ENCODE peak calls at places on chromosomes 3 and 15, in nine cellular contexts. M is fibroblast of the conjunctiva; W is osteocyte; A is stimulated activated CD8-positive, alpha-beta memory T cell treated with anti-CD3 and anti-CD28 coated beads, Interleukin-7, amount 100 ng/mL, for 4 hours; C is activated effector memory CD4-positive, alpha-beta T cell treated with Interleukin-2 at 50 U/mL for 16 hours; T is A549; E is upper lobe of right lung; H is ELR; S is NCI-H2171 treated with DMSO at 0.1 percent for 48 hours. Q is an unnamed sample.
A peak's percentile ranks its signal among the peaks of the same experiment; 100 is the strongest.

GRCh38 chr3:133393691-133394474 is 6.0 kb upstream of the BFSP2 start:
- DNase-seq in E (no peak), H (no peak), A (no peak), C (no peak), T (no peak), W (no peak), S (no peak), M (no peak), Q (no peak)

GRCh38 chr15:65245096-65245849 is 34.0 kb upstream of the CILP start:
- DNase-seq in C (no peak), M (no peak), S (no peak), A (no peak), E (no peak), W (no peak), H (peak; percentile 76), T (no peak), Q (peak; percentile 93)

GRCh38 chr15:83207622-83208356 is at the start of gene HDGFL3:
- DNase-seq in T (peak; percentile 67), H (peak; percentile 76), E (peak; percentile 85), W (peak; percentile 88), M (no peak), S (peak; percentile 80), C (no peak), A (peak; percentile 26), Q (no peak)

GRCh38 chr3:46496745-46497555 is 826 bp upstream of the RTP3 start:
- DNase-seq in T (peak; percentile 6), E (no peak), W (peak; percentile 71), H (no peak), M (no peak), C (peak; percentile 52), A (peak; percentile 20), S (no peak), Q (no peak)

GRCh38 chr15:65416845-65417416 is 5.8 kb downstream of the IGDCC4 start:
- DNase-seq in H (no peak), S (no peak), C (no peak), A (no peak), T (no peak), W (no peak), M (peak; percentile 47), E (no peak), Q (no peak)

GRCh38 chr3:23701711-23702110 is 104.0 kb upstream of the UBE2E1 start:
- DNase-seq in H (no peak), E (no peak), A (no peak), M (no peak), W (no peak), S (peak; percentile 53), T (no peak), C (no peak), Q (no peak)

GRCh38 chr3:188199386-188199785 is 45.4 kb downstream of the LPP start:
- DNase-seq in W (no peak), H (no peak), E (no peak), S (no peak), C (no peak), A (no peak), M (no peak), T (no peak), Q (no peak)

GRCh38 chr3:40404591-40405198 is 17.7 kb downstream of the ENTPD3 start:
- DNase-seq in E (no peak), H (no peak), T (no peak), W (no peak), C (no peak), M (no peak), A (no peak), S (no peak), Q (no peak)

GRCh38 chr15:98651581-98652220 is 3.4 kb downstream of the IGF1R start:
- DNase-seq in S (no peak), E (no peak), W (no peak), A (no peak), C (no peak), M (no peak), T (no peak), H (peak; percentile 45), Q (no peak)

GRCh38 chr3:141279074-141279945 is 47.7 kb downstream of the PXYLP1 start:
- DNase-seq in M (no peak), A (no peak), T (peak; percentile 50), S (peak; percentile 34), H (peak; percentile 56), E (no peak), W (peak; percentile 60), C (no peak), Q (no peak)

GRCh38 chr3:23712656-23713559 is 92.8 kb upstream of the UBE2E1 start:
- DNase-seq in W (no peak), E (no peak), H (peak; percentile 64), A (no peak), T (no peak), M (peak; percentile 65), S (peak; percentile 52), C (no peak), Q (no peak)

GRCh38 chr3:11480663-11481298 is 162.9 kb downstream of the VGLL4 start:
- DNase-seq in E (no peak), T (no peak), M (no peak), A (no peak), H (no peak), W (no peak), C (no peak), S (no peak), Q (no peak)

GRCh38 chr3:541328-541727 is 344.8 kb downstream of the CHL1 start:
- DNase-seq in C (no peak), T (no peak), A (no peak), W (no peak), H (no peak), E (no peak), M (no peak), S (no peak), Q (no peak)

GRCh38 chr3:16191591-16191990 is 17.1 kb downstream of the GALNT15 start:
- DNase-seq in W (no peak), T (no peak), C (no peak), H (no peak), A (no peak), S (no peak), E (no peak), M (no peak), Q (no peak)

GRCh38 chr15:36911322-36911944 is 188.9 kb downstream of the MEIS2 start:
- DNase-seq in S (no peak), E (no peak), A (no peak), C (no peak), T (no peak), W (no peak), H (peak; percentile 68), M (no peak), Q (no peak)

GRCh38 chr3:9469953-9470352 is 72.5 kb downstream of the SETD5 start:
- DNase-seq in E (no peak), C (no peak), M (no peak), S (no peak), T (no peak), A (no peak), W (no peak), H (no peak), Q (no peak)

GRCh38 chr3:156495816-156496215 is 59.1 kb downstream of the SSR3 start:
- DNase-seq in M (no peak), A (no peak), S (no peak), T (no peak), H (no peak), W (no peak), C (no peak), E (no peak), Q (no peak)

GRCh38 chr3:1195922-1196321 is 103.1 kb downstream of the CNTN6 start:
- DNase-seq in W (no peak), H (no peak), T (no peak), C (no peak), M (peak; percentile 72), E (no peak), S (no peak), A (no peak), Q (no peak)

GRCh38 chr3:172201136-172201989 is 162.0 kb downstream of the FNDC3B start:
- DNase-seq in T (no peak), E (peak; percentile 69), W (peak; percentile 87), A (no peak), H (peak; percentile 69), S (peak; percentile 74), M (peak; percentile 72), C (no peak), Q (no peak)

GRCh38 chr15:34376856-34377255 is 9.9 kb upstream of the LPCAT4 start:
- DNase-seq in C (no peak), H (no peak), S (no peak), M (no peak), W (no peak), A (no peak), E (no peak), T (no peak), Q (no peak)

GRCh38 chr15:92930061-92930460 is 29.9 kb downstream of the CHD2 start:
- DNase-seq in T (no peak), M (no peak), E (no peak), W (no peak), S (no peak), C (no peak), H (no peak), A (no peak), Q (no peak)

GRCh38 chr15:64895285-64896065 is 16.2 kb upstream of the ANKDD1A start:
- DNase-seq in W (no peak), C (no peak), A (peak; percentile 16), M (no peak), H (peak; percentile 58), T (no peak), E (no peak), S (no peak), Q (no peak)

GRCh38 chr3:50278106-50278867 is 600 bp upstream of the LSMEM2 start:
- DNase-seq in C (no peak), M (no peak), A (no peak), E (no peak), S (no peak), T (no peak), W (no peak), H (no peak), Q (no peak)

GRCh38 chr3:126081618-126082333 is 2.1 kb downstream of the SLC41A3 start:
- DNase-seq in A (no peak), W (no peak), E (no peak), H (peak; percentile 91), C (no peak), T (peak; percentile 47), S (peak; percentile 6), M (no peak), Q (peak; percentile 91)

GRCh38 chr3:23611737-23612295 is 193.9 kb upstream of the UBE2E1 start:
- DNase-seq in C (no peak), A (no peak), W (no peak), M (no peak), T (no peak), S (no peak), H (peak; percentile 91), E (peak; percentile 78), Q (no peak)

GRCh38 chr15:29934251-29934650 is 112.0 kb upstream of the TJP1 start:
- DNase-seq in W (no peak), T (peak; percentile 49), H (peak; percentile 94), C (no peak), S (no peak), M (peak; percentile 46), E (no peak), A (no peak), Q (no peak)

GRCh38 chr3:188031106-188031505 is 122.9 kb upstream of the LPP start:
- DNase-seq in S (no peak), E (no peak), C (no peak), A (no peak), T (no peak), H (no peak), W (no peak), M (no peak), Q (no peak)

GRCh38 chr15:62781081-62781497 is 261.5 kb upstream of the TPM1 start:
- DNase-seq in E (no peak), H (no peak), A (no peak), T (no peak), M (no peak), C (no peak), W (no peak), S (no peak), Q (no peak)

GRCh38 chr3:138051946-138052802 is 42.2 kb downstream of the CLDN18 start:
- DNase-seq in S (peak; percentile 33), H (peak; percentile 57), E (peak; percentile 80), A (no peak), M (peak; percentile 31), C (no peak), T (peak; percentile 7), W (no peak), Q (no peak)

GRCh38 chr3:78519281-78519680 is 1248.5 kb downstream of the ROBO1 start:
- DNase-seq in S (no peak), E (no peak), M (no peak), H (no peak), C (no peak), A (no peak), T (no peak), W (no peak), Q (no peak)

Q was measured in esophagus muscularis mucosa.